ENCODE peak calls at places on chromosome 4, in ten cellular contexts. N, B, D, C, S, V, T, E, I and Q are unnamed samples.

GRCh38 chr4:142413516-142413915 is 432.6 kb downstream of the INPP4B start:
- DNase-seq in N (no peak), B (no peak), D (no peak), C (no peak), S (no peak), V (no peak), T (no peak), E (no peak), I (no peak), Q (no peak)

GRCh38 chr4:61553562-61554125 is 353.5 kb downstream of the ADGRL3 start:
- DNase-seq in N (no peak), B (no peak), D (no peak), C (no peak), S (no peak), V (no peak), T (no peak), E (no peak), I (no peak), Q (no peak)

GRCh38 chr4:13911256-13911655 is 283.7 kb upstream of the BOD1L1 start:
- DNase-seq in N (no peak), B (no peak), D (no peak), C (no peak), S (no peak), V (no peak), T (no peak), E (no peak), I (no peak), Q (no peak)

GRCh38 chr4:42436950-42437349 is 39.7 kb downstream of the SHISA3 start:
- DNase-seq in N (no peak), B (no peak), D (no peak), C (no peak), S (no peak), V (no peak), T (no peak), E (no peak), I (no peak), Q (no peak)

GRCh38 chr4:109985993-109986640 is 73.4 kb downstream of the EGF start:
- DNase-seq in N (no peak), B (no peak), D (no peak), C (no peak), S (no peak), V (no peak), T (no peak), E (no peak), I (no peak), Q (no peak)

GRCh38 chr4:74284074-74284473 is 24.2 kb upstream of the EPGN start:
- DNase-seq in N (peak), B (peak), D (no peak), C (peak), S (peak), V (no peak), T (no peak), E (no peak), I (no peak), Q (no peak)

GRCh38 chr4:68797618-68798017 is 18.2 kb upstream of the UGT2B10 start:
- DNase-seq in N (no peak), B (no peak), D (no peak), C (no peak), S (no peak), V (no peak), T (no peak), E (no peak), I (no peak), Q (no peak)

GRCh38 chr4:18398661-18399060 is 377.1 kb upstream of the LCORL start:
- DNase-seq in N (no peak), B (no peak), D (no peak), C (no peak), S (no peak), V (no peak), T (no peak), E (no peak), I (no peak), Q (no peak)

GRCh38 chr4:101175896-101176676 is 171.2 kb downstream of the PPP3CA start:
- DNase-seq in N (no peak), B (no peak), D (no peak), C (no peak), S (no peak), V (no peak), T (no peak), E (no peak), I (no peak), Q (no peak)

GRCh38 chr4:52863324-52863723 is 1.2 kb downstream of the RASL11B start:
- DNase-seq in N (no peak), B (no peak), D (no peak), C (no peak), S (no peak), V (no peak), T (no peak), E (no peak), I (no peak), Q (no peak)

GRCh38 chr4:106355193-106355592 is 13.4 kb downstream of the GIMD1 start:
- DNase-seq in N (no peak), B (no peak), D (no peak), C (peak), S (no peak), V (no peak), T (no peak), E (peak), I (no peak), Q (no peak)

GRCh38 chr4:113327513-113327912 is 278.1 kb downstream of the ANK2 start:
- DNase-seq in N (no peak), B (no peak), D (no peak), C (peak), S (peak), V (no peak), T (peak), E (no peak), I (no peak), Q (no peak)

GRCh38 chr4:85842540-85842939 is 367.6 kb downstream of the ARHGAP24 start:
- DNase-seq in N (no peak), B (no peak), D (no peak), C (no peak), S (peak), V (no peak), T (no peak), E (no peak), I (no peak), Q (no peak)

GRCh38 chr4:173025131-173025530 is 143.5 kb upstream of the GALNT7 start:
- DNase-seq in N (peak), B (peak), D (peak), C (peak), S (peak), V (peak), T (peak), E (no peak), I (no peak), Q (peak)

GRCh38 chr4:124596811-124597210 is 115.7 kb downstream of the ANKRD50 start:
- DNase-seq in N (no peak), B (no peak), D (no peak), C (no peak), S (no peak), V (no peak), T (no peak), E (no peak), I (no peak), Q (no peak)

GRCh38 chr4:104571341-104571740 is 76.6 kb upstream of the CXXC4 start:
- DNase-seq in N (no peak), B (peak), D (no peak), C (no peak), S (no peak), V (no peak), T (no peak), E (no peak), I (no peak), Q (no peak)

GRCh38 chr4:4387531-4388311 is 819 bp downstream of the NSG1 start:
- DNase-seq in N (peak), B (peak), D (no peak), C (no peak), S (no peak), V (no peak), T (peak), E (peak), I (no peak), Q (no peak)

GRCh38 chr4:99722006-99722405 is 64.4 kb upstream of the C4orf54 start:
- DNase-seq in N (no peak), B (peak), D (no peak), C (peak), S (peak), V (no peak), T (no peak), E (no peak), I (no peak), Q (no peak)

GRCh38 chr4:98166025-98166730 is 22.9 kb upstream of the STPG2 start:
- DNase-seq in N (no peak), B (peak), D (no peak), C (peak), S (peak), V (peak), T (no peak), E (no peak), I (no peak), Q (no peak)

GRCh38 chr4:113435893-113436292 is 325.6 kb downstream of the CAMK2D start:
- DNase-seq in N (peak), B (peak), D (no peak), C (peak), S (peak), V (no peak), T (no peak), E (peak), I (peak), Q (no peak)

GRCh38 chr4:64713256-64713840 is 304.1 kb upstream of the TECRL start:
- DNase-seq in N (no peak), B (peak), D (peak), C (peak), S (peak), V (no peak), T (peak), E (no peak), I (no peak), Q (peak)

GRCh38 chr4:124132161-124132560 is 580.4 kb downstream of the ANKRD50 start:
- DNase-seq in N (peak), B (no peak), D (no peak), C (peak), S (no peak), V (no peak), T (no peak), E (no peak), I (no peak), Q (no peak)

GRCh38 chr4:83252782-83253405 is 31.7 kb downstream of the COQ2 start:
- DNase-seq in N (peak), B (peak), D (peak), C (peak), S (peak), V (peak), T (peak), E (no peak), I (no peak), Q (peak)

DNA sequence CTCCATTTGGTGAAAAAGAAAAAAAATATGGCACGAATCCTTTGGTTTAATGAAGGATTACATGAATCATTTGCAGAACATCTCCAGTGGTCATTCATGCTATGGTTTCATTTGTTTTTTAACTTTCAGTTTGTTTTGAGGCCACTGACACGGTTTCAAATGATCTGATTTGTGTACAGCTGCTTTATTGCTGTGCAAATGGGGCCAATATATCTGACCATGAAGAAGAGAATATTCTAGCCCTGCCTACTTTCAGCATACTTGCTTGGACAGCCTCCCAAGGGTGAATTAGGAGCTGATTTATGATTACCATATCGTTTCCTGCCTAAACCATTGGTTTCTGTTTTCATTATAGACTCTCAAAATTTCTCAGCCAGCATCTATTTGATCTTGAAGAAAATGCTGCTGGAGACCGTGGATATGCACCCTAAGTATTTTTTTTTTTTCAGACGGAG is 30.7 kb downstream of the SPARCL1 start:
- DNase-seq in N (peak), B (no peak), D (peak), C (peak), S (no peak), V (no peak), T (no peak), E (no peak), I (no peak), Q (no peak)
- H3K4me3 ChIP-seq in N (peak), B (no peak), D (peak), C (peak), S (no peak), V (no peak), T (no peak), E (no peak), I (no peak), Q (no peak)

GRCh38 chr4:40264995-40265909 is 68.4 kb downstream of the RHOH start:
- DNase-seq in N (no peak), B (no peak), D (no peak), C (peak), S (peak), V (peak), T (peak), E (no peak), I (no peak), Q (peak)
- H3K4me3 ChIP-seq in N (no peak), B (no peak), D (no peak), C (no peak), S (no peak), V (no peak), T (no peak), E (no peak), I (no peak), Q (peak)

GRCh38 chr4:76429636-76430035 is 5.4 kb upstream of the SHROOM3 start:
- DNase-seq in N (no peak), B (no peak), D (no peak), C (no peak), S (no peak), V (no peak), T (no peak), E (no peak), I (no peak), Q (no peak)

GRCh38 chr4:76435689-76436176 is 704 bp downstream of the SHROOM3 start:
- DNase-seq in N (no peak), B (no peak), D (no peak), C (peak), S (no peak), V (no peak), T (no peak), E (no peak), I (no peak), Q (no peak)

GRCh38 chr4:76439491-76439890 is 4.5 kb downstream of the SHROOM3 start:
- DNase-seq in N (no peak), B (no peak), D (no peak), C (no peak), S (no peak), V (no peak), T (no peak), E (no peak), I (no peak), Q (no peak)

GRCh38 chr4:76430519-76431388 is 4.3 kb upstream of the SHROOM3 start:
- DNase-seq in N (no peak), B (peak), D (peak), C (peak), S (peak), V (no peak), T (peak), E (no peak), I (no peak), Q (peak)

DNA sequence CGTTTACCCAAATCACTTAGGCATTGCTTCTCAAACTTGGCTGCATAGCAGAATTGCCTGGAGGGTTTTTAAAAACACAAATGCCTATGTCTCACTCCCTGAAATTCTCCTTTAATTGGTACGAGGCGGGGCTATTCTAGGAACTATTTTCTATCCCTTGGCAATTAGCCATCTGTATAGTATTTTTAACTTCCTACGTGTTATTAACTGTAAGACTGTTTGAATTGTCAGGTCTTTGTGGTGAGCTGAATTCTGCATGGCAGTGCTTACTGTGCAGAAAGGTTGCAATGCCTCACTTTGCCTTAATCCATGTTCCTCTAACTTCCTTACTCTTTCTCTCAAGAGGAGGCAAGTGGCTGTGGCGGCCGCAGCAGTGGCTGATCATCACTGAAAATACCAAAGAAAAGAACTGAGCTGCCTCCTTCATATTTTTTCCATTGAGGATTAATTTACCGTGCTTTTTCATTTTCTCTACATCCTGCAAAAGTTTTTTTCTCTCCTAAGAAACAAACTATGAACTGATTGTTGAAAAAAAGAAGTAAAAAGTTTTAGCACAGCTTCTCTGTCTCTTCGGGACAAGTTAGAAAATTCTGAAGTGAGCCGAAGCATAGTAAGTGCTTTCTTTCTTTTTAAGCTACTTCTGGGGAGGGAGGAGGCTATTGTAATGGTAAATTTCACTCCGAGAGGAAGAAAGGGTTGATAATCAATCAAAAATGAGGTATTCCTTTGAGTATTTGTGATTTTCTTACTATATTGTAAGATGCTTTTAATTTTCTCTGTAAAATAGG is at the start of gene SHROOM3:
- DNase-seq in N (no peak), B (peak), D (no peak), C (peak), S (no peak), V (no peak), T (no peak), E (no peak), I (no peak), Q (no peak)
- H3K4me3 ChIP-seq in N (peak), B (no peak), D (no peak), C (peak), S (peak), V (no peak), T (peak), E (no peak), I (peak), Q (no peak)

GRCh38 chr4:147088141-147088540 is 142.5 kb upstream of the TTC29 start:
- DNase-seq in N (peak), B (no peak), D (no peak), C (peak), S (no peak), V (no peak), T (no peak), E (no peak), I (no peak), Q (no peak)
- H3K4me3 ChIP-seq in N (peak), B (no peak), D (no peak), C (no peak), S (no peak), V (no peak), T (no peak), E (no peak), I (no peak), Q (no peak)

GRCh38 chr4:167541286-167541685 is 307.0 kb upstream of the SPOCK3 start:
- DNase-seq in N (no peak), B (peak), D (no peak), C (peak), S (no peak), V (no peak), T (no peak), E (no peak), I (no peak), Q (no peak)
- H3K4me3 ChIP-seq in N (no peak), B (no peak), D (no peak), C (no peak), S (no peak), V (no peak), T (no peak), E (no peak), I (no peak), Q (no peak)